ENCODE peak calls at places on chromosomes 11 and 22, in six cellular contexts. One of them, this sample, is unnamed.

GRCh38 chr11:58573451-58574104 is 2.1 kb downstream of the LPXN start:
- DNase-seq in neuronal stem cell: no peak
- DNase-seq in mesendoderm: no peak
- DNase-seq in IMR-90: peak; percentile 85
- DNase-seq in mesenchymal stem cell: peak; percentile 76
- DNase-seq in H1: no peak
- DNase-seq in this sample: peak; percentile 22

GRCh38 chr22:30885591-30885990 is 83.0 kb downstream of the MORC2 start:
- DNase-seq in neuronal stem cell: no peak
- DNase-seq in mesendoderm: no peak
- DNase-seq in IMR-90: no peak
- DNase-seq in mesenchymal stem cell: no peak
- DNase-seq in H1: no peak
- DNase-seq in this sample: no peak

GRCh38 chr11:122023614-122024250 is 92.3 kb downstream of the BLID start:
- DNase-seq in neuronal stem cell: no peak
- DNase-seq in mesendoderm: no peak
- DNase-seq in IMR-90: no peak
- DNase-seq in mesenchymal stem cell: no peak
- DNase-seq in H1: no peak
- DNase-seq in this sample: no peak

GRCh38 chr11:58788355-58789023 is 56.0 kb downstream of the GLYATL2 start:
- DNase-seq in neuronal stem cell: peak; percentile 31
- DNase-seq in mesendoderm: peak; percentile 64
- DNase-seq in IMR-90: peak; percentile 61
- DNase-seq in mesenchymal stem cell: peak; percentile 47
- DNase-seq in H1: peak; percentile 46
- DNase-seq in this sample: peak; percentile 88

GRCh38 chr11:33452806-33453205 is 195.6 kb downstream of the HIPK3 start:
- DNase-seq in neuronal stem cell: no peak
- DNase-seq in mesendoderm: no peak
- DNase-seq in IMR-90: peak; percentile 94
- DNase-seq in mesenchymal stem cell: peak; percentile 77
- DNase-seq in H1: no peak
- DNase-seq in this sample: peak; percentile 80

GRCh38 chr22:23288301-23289129 is 108.2 kb downstream of the BCR start:
- DNase-seq in neuronal stem cell: no peak
- DNase-seq in mesendoderm: no peak
- DNase-seq in IMR-90: no peak
- DNase-seq in mesenchymal stem cell: no peak
- DNase-seq in H1: no peak
- DNase-seq in this sample: no peak

GRCh38 chr11:131924001-131924400 is 553.6 kb downstream of the NTM start:
- DNase-seq in neuronal stem cell: no peak
- DNase-seq in mesendoderm: no peak
- DNase-seq in IMR-90: peak; percentile 36
- DNase-seq in mesenchymal stem cell: no peak
- DNase-seq in H1: no peak
- DNase-seq in this sample: no peak

GRCh38 chr11:26070981-26071380 is 260.9 kb upstream of the ANO3 start:
- DNase-seq in neuronal stem cell: no peak
- DNase-seq in mesendoderm: no peak
- DNase-seq in IMR-90: no peak
- DNase-seq in mesenchymal stem cell: no peak
- DNase-seq in H1: no peak
- DNase-seq in this sample: no peak

GRCh38 chr11:100875521-100875869 is 188.4 kb downstream of the ARHGAP42 start:
- DNase-seq in neuronal stem cell: no peak
- DNase-seq in mesendoderm: no peak
- DNase-seq in IMR-90: no peak
- DNase-seq in mesenchymal stem cell: no peak
- DNase-seq in H1: no peak
- DNase-seq in this sample: no peak

GRCh38 chr11:100870138-100870537 is 183.1 kb downstream of the ARHGAP42 start:
- DNase-seq in neuronal stem cell: no peak
- DNase-seq in mesendoderm: no peak
- DNase-seq in IMR-90: no peak
- DNase-seq in mesenchymal stem cell: no peak
- DNase-seq in H1: no peak
- DNase-seq in this sample: no peak

GRCh38 chr11:100872951-100873350 is 185.9 kb downstream of the ARHGAP42 start:
- DNase-seq in neuronal stem cell: no peak
- DNase-seq in mesendoderm: no peak
- DNase-seq in IMR-90: no peak
- DNase-seq in mesenchymal stem cell: no peak
- DNase-seq in H1: no peak
- DNase-seq in this sample: no peak

GRCh38 chr11:100876826-100877545 is 189.9 kb downstream of the ARHGAP42 start:
- DNase-seq in neuronal stem cell: no peak
- DNase-seq in mesendoderm: peak; percentile 95
- DNase-seq in IMR-90: peak; percentile 98
- DNase-seq in mesenchymal stem cell: peak; percentile 95
- DNase-seq in H1: no peak
- DNase-seq in this sample: peak; percentile 62

GRCh38 chr11:100874203-100874602 is 187.1 kb downstream of the ARHGAP42 start:
- DNase-seq in neuronal stem cell: no peak
- DNase-seq in mesendoderm: peak; percentile 78
- DNase-seq in IMR-90: no peak
- DNase-seq in mesenchymal stem cell: no peak
- DNase-seq in H1: no peak
- DNase-seq in this sample: no peak
- H2AK5ac ChIP-seq in neuronal stem cell: no peak overlapping the region
- H2AK5ac ChIP-seq in mesendoderm: no peak overlapping the region
- H2AK5ac ChIP-seq in IMR-90: peak overlapping the region; percentile 25
- H2AK5ac ChIP-seq in mesenchymal stem cell: peak overlapping the region; percentile 99
- H2AK5ac ChIP-seq in H1: no peak overlapping the region
- H2AK5ac ChIP-seq in this sample: no peak overlapping the region

DNA sequence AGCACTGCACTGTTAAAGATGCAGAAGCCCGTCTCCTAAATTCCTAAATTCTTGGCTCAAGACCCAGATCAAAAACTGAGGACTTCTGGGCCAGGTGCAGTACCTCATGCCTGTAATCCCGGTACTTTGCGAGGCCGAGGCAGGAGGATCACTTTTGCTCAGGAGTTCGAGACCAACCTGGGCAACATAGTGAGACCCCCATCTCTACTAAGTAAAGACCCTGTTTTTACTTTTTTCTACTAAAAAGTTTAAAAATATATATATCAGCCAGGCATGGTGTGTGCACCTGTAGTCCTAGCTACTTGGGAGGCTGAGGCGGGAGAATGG is 29.7 kb downstream of the PDGFB start:
- DNase-seq in neuronal stem cell: no peak
- DNase-seq in mesendoderm: no peak
- DNase-seq in IMR-90: no peak
- DNase-seq in mesenchymal stem cell: no peak
- DNase-seq in H1: peak; percentile 50
- DNase-seq in this sample: no peak
- H3K4me3 ChIP-seq in neuronal stem cell: no peak overlapping the region
- H3K4me3 ChIP-seq in mesendoderm: no peak overlapping the region
- H3K4me3 ChIP-seq in IMR-90: no peak overlapping the region
- H3K4me3 ChIP-seq in mesenchymal stem cell: no peak overlapping the region
- H3K4me3 ChIP-seq in H1: no peak overlapping the region
- H3K4me3 ChIP-seq in this sample: no peak overlapping the region

GRCh38 chr11:12643029-12643428 is 31.2 kb upstream of the TEAD1 start:
- DNase-seq in neuronal stem cell: no peak
- DNase-seq in mesendoderm: no peak
- DNase-seq in IMR-90: no peak
- DNase-seq in mesenchymal stem cell: no peak
- DNase-seq in H1: no peak
- DNase-seq in this sample: no peak

GRCh38 chr11:12642040-12642439 is 32.2 kb upstream of the TEAD1 start:
- DNase-seq in neuronal stem cell: no peak
- DNase-seq in mesendoderm: no peak
- DNase-seq in IMR-90: peak; percentile 68
- DNase-seq in mesenchymal stem cell: peak; percentile 52
- DNase-seq in H1: no peak
- DNase-seq in this sample: no peak

GRCh38 chr11:12640926-12641849 is 33.0 kb upstream of the TEAD1 start:
- DNase-seq in neuronal stem cell: no peak
- DNase-seq in mesendoderm: no peak
- DNase-seq in IMR-90: no peak
- DNase-seq in mesenchymal stem cell: peak; percentile 18
- DNase-seq in H1: no peak
- DNase-seq in this sample: no peak

GRCh38 chr11:12639388-12639787 is 34.8 kb upstream of the TEAD1 start:
- DNase-seq in neuronal stem cell: no peak
- DNase-seq in mesendoderm: no peak
- DNase-seq in IMR-90: no peak
- DNase-seq in mesenchymal stem cell: no peak
- DNase-seq in H1: no peak
- DNase-seq in this sample: no peak

GRCh38 chr11:12640355-12640754 is 33.9 kb upstream of the TEAD1 start:
- DNase-seq in neuronal stem cell: no peak
- DNase-seq in mesendoderm: no peak
- DNase-seq in IMR-90: no peak
- DNase-seq in mesenchymal stem cell: no peak
- DNase-seq in H1: no peak
- DNase-seq in this sample: no peak
- H2AK5ac ChIP-seq in neuronal stem cell: no peak overlapping the region
- H2AK5ac ChIP-seq in mesendoderm: no peak overlapping the region
- H2AK5ac ChIP-seq in IMR-90: no peak overlapping the region
- H2AK5ac ChIP-seq in mesenchymal stem cell: no peak overlapping the region
- H2AK5ac ChIP-seq in H1: no peak overlapping the region
- H2AK5ac ChIP-seq in this sample: no peak overlapping the region

GRCh38 chr22:45905924-45906865 is 70.8 kb downstream of the WNT7B start:
- DNase-seq in neuronal stem cell: no peak
- DNase-seq in mesendoderm: no peak
- DNase-seq in IMR-90: peak; percentile 62
- DNase-seq in mesenchymal stem cell: peak; percentile 21
- DNase-seq in H1: no peak
- DNase-seq in this sample: peak; percentile 28
- H3K4me3 ChIP-seq in neuronal stem cell: no peak overlapping the region
- H3K4me3 ChIP-seq in mesendoderm: no peak overlapping the region
- H3K4me3 ChIP-seq in IMR-90: no peak overlapping the region
- H3K4me3 ChIP-seq in mesenchymal stem cell: peak overlapping the region; percentile 51
- H3K4me3 ChIP-seq in H1: no peak overlapping the region
- H3K4me3 ChIP-seq in this sample: no peak overlapping the region

GRCh38 chr11:86374121-86374520 is 566 bp upstream of the CCDC81 start:
- DNase-seq in neuronal stem cell: no peak
- DNase-seq in mesendoderm: no peak
- DNase-seq in IMR-90: no peak
- DNase-seq in mesenchymal stem cell: no peak
- DNase-seq in H1: no peak
- DNase-seq in this sample: no peak

GRCh38 chr11:86374586-86374985 is at the start of gene CCDC81:
- DNase-seq in neuronal stem cell: peak; percentile 58
- DNase-seq in mesendoderm: peak; percentile 85
- DNase-seq in IMR-90: no peak
- DNase-seq in mesenchymal stem cell: no peak
- DNase-seq in H1: peak; percentile 82
- DNase-seq in this sample: no peak

GRCh38 chr11:86370922-86371614 is 3.6 kb upstream of the CCDC81 start:
- DNase-seq in neuronal stem cell: no peak
- DNase-seq in mesendoderm: peak; percentile 63
- DNase-seq in IMR-90: peak; percentile 40
- DNase-seq in mesenchymal stem cell: no peak
- DNase-seq in H1: no peak
- DNase-seq in this sample: peak; percentile 94

GRCh38 chr11:86370171-86370570 is 4.5 kb upstream of the CCDC81 start:
- DNase-seq in neuronal stem cell: no peak
- DNase-seq in mesendoderm: no peak
- DNase-seq in IMR-90: no peak
- DNase-seq in mesenchymal stem cell: no peak
- DNase-seq in H1: no peak
- DNase-seq in this sample: no peak

GRCh38 chr11:86372586-86372985 is 2.1 kb upstream of the CCDC81 start:
- DNase-seq in neuronal stem cell: no peak
- DNase-seq in mesendoderm: no peak
- DNase-seq in IMR-90: no peak
- DNase-seq in mesenchymal stem cell: no peak
- DNase-seq in H1: no peak
- DNase-seq in this sample: no peak
- H2AK5ac ChIP-seq in neuronal stem cell: no peak overlapping the region
- H2AK5ac ChIP-seq in mesendoderm: no peak overlapping the region
- H2AK5ac ChIP-seq in IMR-90: no peak overlapping the region
- H2AK5ac ChIP-seq in mesenchymal stem cell: no peak overlapping the region
- H2AK5ac ChIP-seq in H1: no peak overlapping the region
- H2AK5ac ChIP-seq in this sample: no peak overlapping the region

This sample was measured in trophoblast cell.